ENCODE peak calls at places on chromosomes 1 and 21, in six cellular contexts. One of them, this sample, is unnamed.

GRCh38 chr1:205077158-205077933 is 6.9 kb downstream of the TMEM81 start:
- DNase-seq in GM03348: no peak
- DNase-seq in WTC11: no peak
- DNase-seq in uterus: no peak
- DNase-seq in fibroblast of lung: peak
- DNase-seq in C1 segment of cervical spinal cord: no peak
- DNase-seq in this sample: peak

GRCh38 chr1:160125761-160126160 is 10.2 kb downstream of the ATP1A2 start:
- DNase-seq in GM03348: peak
- DNase-seq in WTC11: no peak
- DNase-seq in uterus: no peak
- DNase-seq in fibroblast of lung: peak
- DNase-seq in C1 segment of cervical spinal cord: no peak
- DNase-seq in this sample: peak

GRCh38 chr1:203744008-203744972 is 20.7 kb upstream of the LAX1 start:
- DNase-seq in GM03348: peak
- DNase-seq in WTC11: peak
- DNase-seq in uterus: peak
- DNase-seq in fibroblast of lung: peak
- DNase-seq in C1 segment of cervical spinal cord: no peak
- DNase-seq in this sample: peak

GRCh38 chr1:47658161-47658920 is 220.5 kb downstream of the FOXD2 start:
- DNase-seq in GM03348: no peak
- DNase-seq in WTC11: no peak
- DNase-seq in uterus: no peak
- DNase-seq in fibroblast of lung: no peak
- DNase-seq in C1 segment of cervical spinal cord: no peak
- DNase-seq in this sample: no peak

GRCh38 chr21:45572231-45572630 is 30.0 kb upstream of the SLC19A1 start:
- DNase-seq in GM03348: no peak
- DNase-seq in WTC11: no peak
- DNase-seq in uterus: peak
- DNase-seq in fibroblast of lung: no peak
- DNase-seq in C1 segment of cervical spinal cord: no peak
- DNase-seq in this sample: no peak

GRCh38 chr1:152745289-152745704 is 12.5 kb upstream of the KPRP start:
- DNase-seq in GM03348: no peak
- DNase-seq in WTC11: no peak
- DNase-seq in uterus: no peak
- DNase-seq in fibroblast of lung: peak
- DNase-seq in C1 segment of cervical spinal cord: no peak
- DNase-seq in this sample: peak

GRCh38 chr21:46005481-46005881 is 23.9 kb downstream of the COL6A1 start:
- DNase-seq in GM03348: peak
- DNase-seq in WTC11: no peak
- DNase-seq in uterus: peak
- DNase-seq in fibroblast of lung: no peak
- DNase-seq in C1 segment of cervical spinal cord: no peak
- DNase-seq in this sample: peak

GRCh38 chr1:179080866-179081695 is 789 bp upstream of the TOR3A start:
- DNase-seq in GM03348: no peak
- DNase-seq in WTC11: no peak
- DNase-seq in uterus: no peak
- DNase-seq in fibroblast of lung: no peak
- DNase-seq in C1 segment of cervical spinal cord: no peak
- DNase-seq in this sample: no peak

GRCh38 chr1:209232197-209232596 is 351.3 kb upstream of the CAMK1G start:
- DNase-seq in GM03348: no peak
- DNase-seq in WTC11: no peak
- DNase-seq in uterus: no peak
- DNase-seq in fibroblast of lung: no peak
- DNase-seq in C1 segment of cervical spinal cord: no peak
- DNase-seq in this sample: no peak

GRCh38 chr1:109198745-109199144 is 15.0 kb upstream of the SARS1 start:
- DNase-seq in GM03348: no peak
- DNase-seq in WTC11: no peak
- DNase-seq in uterus: no peak
- DNase-seq in fibroblast of lung: peak
- DNase-seq in C1 segment of cervical spinal cord: no peak
- DNase-seq in this sample: no peak

GRCh38 chr1:191022856-191023255 is 545.2 kb upstream of the BRINP3 start:
- DNase-seq in GM03348: no peak
- DNase-seq in WTC11: no peak
- DNase-seq in uterus: no peak
- DNase-seq in fibroblast of lung: peak
- DNase-seq in C1 segment of cervical spinal cord: no peak
- DNase-seq in this sample: no peak

GRCh38 chr1:62068302-62068936 is 126.2 kb upstream of the L1TD1 start:
- DNase-seq in GM03348: no peak
- DNase-seq in WTC11: no peak
- DNase-seq in uterus: no peak
- DNase-seq in fibroblast of lung: no peak
- DNase-seq in C1 segment of cervical spinal cord: no peak
- DNase-seq in this sample: no peak

GRCh38 chr1:205976708-205977107 is 26.5 kb downstream of the RAB7B start:
- DNase-seq in GM03348: peak
- DNase-seq in WTC11: peak
- DNase-seq in uterus: no peak
- DNase-seq in fibroblast of lung: peak
- DNase-seq in C1 segment of cervical spinal cord: peak
- DNase-seq in this sample: peak

GRCh38 chr1:235954306-235955283 is 87.9 kb upstream of the LYST start:
- DNase-seq in GM03348: no peak
- DNase-seq in WTC11: no peak
- DNase-seq in uterus: no peak
- DNase-seq in fibroblast of lung: peak
- DNase-seq in C1 segment of cervical spinal cord: peak
- DNase-seq in this sample: no peak

GRCh38 chr1:79683420-79683819 is 676.9 kb upstream of the ADGRL4 start:
- DNase-seq in GM03348: no peak
- DNase-seq in WTC11: no peak
- DNase-seq in uterus: no peak
- DNase-seq in fibroblast of lung: no peak
- DNase-seq in C1 segment of cervical spinal cord: no peak
- DNase-seq in this sample: no peak

This sample was measured in fibroblast of gingiva.